ENCODE peak calls at places on chromosomes 2 and 18, in seven cellular contexts. A is osteocyte, B is epithelial cell of esophagus, C is fibroblast of the aortic adventitia, P is Calu3, Q is IMR-90, I is neural crest cell. X is an unnamed sample.

GRCh38 chr2:86064006-86064405 is 41.7 kb downstream of the POLR1A start:
- DNase-seq in A (no peak), B (no peak), C (no peak), P (no peak), Q (peak), I (no peak), X (peak)

GRCh38 chr2:151765760-151766159 is 31.5 kb upstream of the NEB start:
- DNase-seq in A (no peak), B (no peak), C (no peak), P (no peak), Q (no peak), I (no peak), X (no peak)

GRCh38 chr18:45619062-45619825 is 4.0 kb downstream of the SLC14A2 start:
- DNase-seq in A (no peak), B (peak), C (peak), P (no peak), Q (no peak), I (no peak), X (no peak)

GRCh38 chr2:77064324-77064723 is 457.9 kb downstream of the LRRTM4 start:
- DNase-seq in A (no peak), B (no peak), C (no peak), P (no peak), Q (no peak), I (no peak), X (no peak)

GRCh38 chr2:171347591-171348032 is 86.2 kb downstream of the METTL8 start:
- DNase-seq in A (no peak), B (peak), C (peak), P (peak), Q (peak), I (no peak), X (peak)

GRCh38 chr2:13137679-13138078 is 420.9 kb downstream of the TRIB2 start:
- DNase-seq in A (no peak), B (no peak), C (no peak), P (no peak), Q (no peak), I (no peak), X (no peak)

GRCh38 chr2:6876299-6876698 is 1.3 kb upstream of the RSAD2 start:
- DNase-seq in A (no peak), B (no peak), C (no peak), P (no peak), Q (no peak), I (no peak), X (no peak)

GRCh38 chr2:172095146-172095904 is 7.4 kb downstream of the DLX2 start:
- DNase-seq in A (peak), B (peak), C (peak), P (peak), Q (peak), I (peak), X (peak)

GRCh38 chr2:190350371-190350770 is 7.0 kb downstream of the INPP1 start:
- DNase-seq in A (no peak), B (no peak), C (no peak), P (no peak), Q (no peak), I (no peak), X (no peak)

GRCh38 chr2:239600650-239601049 is 199.8 kb upstream of the HDAC4 start:
- DNase-seq in A (no peak), B (no peak), C (no peak), P (no peak), Q (no peak), I (no peak), X (no peak)

GRCh38 chr2:131045925-131046579 is 47.2 kb downstream of the FAM168B start:
- DNase-seq in A (no peak), B (no peak), C (no peak), P (no peak), Q (no peak), I (no peak), X (no peak)

GRCh38 chr2:70471129-70471528 is 82.5 kb downstream of the TGFA start:
- DNase-seq in A (peak), B (no peak), C (no peak), P (no peak), Q (no peak), I (no peak), X (no peak)

GRCh38 chr18:45521151-45521550 is 94.1 kb upstream of the SLC14A2 start:
- DNase-seq in A (no peak), B (no peak), C (peak), P (no peak), Q (peak), I (no peak), X (peak)

GRCh38 chr2:235160281-235160805 is 208.5 kb downstream of the SH3BP4 start:
- DNase-seq in A (no peak), B (no peak), C (peak), P (no peak), Q (no peak), I (no peak), X (no peak)

GRCh38 chr2:19577668-19578067 is 219.2 kb upstream of the OSR1 start:
- DNase-seq in A (no peak), B (peak), C (peak), P (no peak), Q (peak), I (no peak), X (no peak)

GRCh38 chr2:20516646-20517341 is 69.9 kb downstream of the RHOB start:
- DNase-seq in A (no peak), B (no peak), C (peak), P (peak), Q (peak), I (no peak), X (no peak)

GRCh38 chr18:77749189-77749588 is 499.5 kb downstream of the GALR1 start:
- DNase-seq in A (no peak), B (no peak), C (no peak), P (no peak), Q (no peak), I (peak), X (peak)

GRCh38 chr2:41337956-41338355 is 709.9 kb upstream of the PKDCC start:
- DNase-seq in A (no peak), B (no peak), C (no peak), P (no peak), Q (no peak), I (no peak), X (no peak)

GRCh38 chr2:65661980-65662653 is 229.7 kb upstream of the SPRED2 start:
- DNase-seq in A (no peak), B (no peak), C (peak), P (no peak), Q (peak), I (no peak), X (peak)

GRCh38 chr2:138275292-138275690 is 226.3 kb upstream of the SPOPL start:
- DNase-seq in A (no peak), B (peak), C (no peak), P (no peak), Q (no peak), I (no peak), X (no peak)

GRCh38 chr2:187252063-187252462 is 196.0 kb downstream of the CALCRL start:
- DNase-seq in A (no peak), B (no peak), C (no peak), P (no peak), Q (no peak), I (no peak), X (no peak)

GRCh38 chr2:137367361-137367760 is 596.9 kb upstream of the HNMT start:
- DNase-seq in A (no peak), B (peak), C (no peak), P (no peak), Q (no peak), I (no peak), X (peak)

GRCh38 chr2:31387850-31388249 is 26.7 kb downstream of the XDH start:
- DNase-seq in A (peak), B (no peak), C (no peak), P (no peak), Q (no peak), I (no peak), X (no peak)
- TF ChIP-seq CTCF in A (no peak), B (no peak), C (no peak), P (no peak), Q (no peak), I (no peak), X (no peak)

DNA sequence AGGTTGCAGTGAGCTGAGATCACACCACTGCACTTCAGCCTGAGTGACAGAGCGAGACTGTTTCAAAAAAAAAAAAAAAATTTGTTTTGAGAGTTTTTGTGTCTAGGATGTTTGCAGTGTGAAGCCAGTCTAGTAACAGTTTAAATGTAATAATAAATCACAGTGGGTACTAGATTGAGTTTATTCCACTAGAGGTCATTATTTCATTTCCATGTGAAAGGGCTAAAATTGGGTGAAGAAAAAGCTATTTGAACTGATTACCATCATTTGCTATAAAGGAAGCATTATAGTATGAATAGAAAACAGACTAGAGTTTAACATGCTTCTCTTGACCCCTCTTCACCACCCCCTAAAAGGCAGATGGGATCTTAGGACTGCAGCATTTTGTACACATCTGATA is 20.3 kb downstream of the SNRPD1 start:
- DNase-seq in A (no peak), B (no peak), C (peak), P (no peak), Q (no peak), I (no peak), X (no peak)
- TF ChIP-seq CTCF in A (peak), B (no peak), C (no peak), P (no peak), Q (no peak), I (peak), X (no peak)

GRCh38 chr2:121815216-121815615 is 59.8 kb downstream of the TSN start:
- DNase-seq in A (no peak), B (no peak), C (no peak), P (no peak), Q (no peak), I (no peak), X (no peak)

GRCh38 chr2:121816797-121817196 is 61.3 kb downstream of the TSN start:
- DNase-seq in A (no peak), B (no peak), C (no peak), P (no peak), Q (no peak), I (no peak), X (no peak)

GRCh38 chr2:121805767-121806145 is 50.3 kb downstream of the TSN start:
- DNase-seq in A (no peak), B (no peak), C (no peak), P (no peak), Q (no peak), I (no peak), X (no peak)

GRCh38 chr2:121809607-121810006 is 54.2 kb downstream of the TSN start:
- DNase-seq in A (no peak), B (no peak), C (no peak), P (no peak), Q (no peak), I (no peak), X (no peak)

GRCh38 chr2:121810959-121811853 is 55.8 kb downstream of the TSN start:
- DNase-seq in A (no peak), B (peak), C (peak), P (peak), Q (peak), I (peak), X (peak)
- TF ChIP-seq CTCF in A (peak), B (peak), C (peak), P (peak), Q (peak), I (peak), X (peak)

GRCh38 chr2:67241453-67241852 is 155.7 kb upstream of the ETAA1 start:
- DNase-seq in A (no peak), B (no peak), C (no peak), P (no peak), Q (no peak), I (no peak), X (no peak)

GRCh38 chr2:67242456-67242855 is 154.7 kb upstream of the ETAA1 start:
- DNase-seq in A (no peak), B (no peak), C (no peak), P (no peak), Q (no peak), I (no peak), X (no peak)

GRCh38 chr2:67234443-67234842 is 162.7 kb upstream of the ETAA1 start:
- DNase-seq in A (no peak), B (peak), C (peak), P (peak), Q (peak), I (no peak), X (peak)

GRCh38 chr2:67240507-67240906 is 156.6 kb upstream of the ETAA1 start:
- DNase-seq in A (no peak), B (peak), C (no peak), P (no peak), Q (peak), I (no peak), X (peak)

GRCh38 chr2:67237288-67237687 is 159.8 kb upstream of the ETAA1 start:
- DNase-seq in A (no peak), B (no peak), C (no peak), P (no peak), Q (no peak), I (no peak), X (peak)
- TF ChIP-seq CTCF in A (peak), B (no peak), C (no peak), P (no peak), Q (peak), I (no peak), X (peak)

DNA sequence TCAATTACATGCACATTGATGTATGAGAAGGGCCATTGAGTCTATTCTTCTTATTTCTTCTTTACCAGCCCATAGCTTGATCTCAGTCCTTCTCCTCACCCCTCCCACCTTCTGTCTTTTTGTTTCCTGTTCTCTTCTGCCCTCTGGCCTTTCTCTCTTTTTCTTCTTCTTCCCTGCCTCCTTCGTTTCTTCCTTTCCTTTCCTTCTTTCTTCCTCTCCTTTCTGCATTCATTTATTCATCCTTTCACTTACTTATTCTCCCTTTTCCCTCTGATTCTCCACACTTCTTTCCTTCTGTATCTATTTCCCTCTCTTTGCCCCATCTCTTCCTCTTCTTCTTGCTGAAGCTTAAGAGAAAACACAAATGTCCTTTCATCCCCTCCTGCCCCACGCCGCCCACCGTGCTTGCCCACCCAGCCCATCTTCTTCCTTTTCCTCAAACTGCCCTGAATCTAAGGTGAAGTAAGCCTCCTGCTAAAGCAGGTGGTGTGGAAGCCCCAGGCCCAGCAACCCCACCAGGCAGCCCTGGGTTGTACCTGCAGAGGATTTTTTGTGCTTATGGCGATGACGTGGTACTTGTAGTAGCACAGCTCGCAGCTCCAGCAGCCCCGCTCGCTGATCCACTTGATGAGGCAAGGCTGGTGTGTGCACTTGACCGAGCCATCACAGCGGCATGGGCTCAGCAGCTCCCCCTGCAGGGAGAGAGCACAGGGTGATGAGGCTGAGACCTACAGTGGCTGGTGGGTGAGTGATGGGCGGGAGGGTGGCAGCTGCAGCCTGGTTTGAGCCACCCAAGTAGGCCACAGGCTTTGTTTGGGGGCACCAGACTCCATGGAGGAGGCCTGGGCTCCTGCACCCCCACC is 89.0 kb downstream of the MARCHF4 start:
- DNase-seq in A (no peak), B (peak), C (no peak), P (peak), Q (no peak), I (peak), X (peak)
- TF ChIP-seq CTCF in A (peak), B (peak), C (peak), P (no peak), Q (peak), I (peak), X (no peak)

GRCh38 chr2:219881851-219882250 is 254.4 kb downstream of the SLC4A3 start:
- DNase-seq in A (no peak), B (no peak), C (no peak), P (no peak), Q (no peak), I (no peak), X (no peak)

GRCh38 chr2:219887870-219888269 is 260.4 kb downstream of the SLC4A3 start:
- DNase-seq in A (no peak), B (peak), C (no peak), P (no peak), Q (no peak), I (no peak), X (no peak)

DNA sequence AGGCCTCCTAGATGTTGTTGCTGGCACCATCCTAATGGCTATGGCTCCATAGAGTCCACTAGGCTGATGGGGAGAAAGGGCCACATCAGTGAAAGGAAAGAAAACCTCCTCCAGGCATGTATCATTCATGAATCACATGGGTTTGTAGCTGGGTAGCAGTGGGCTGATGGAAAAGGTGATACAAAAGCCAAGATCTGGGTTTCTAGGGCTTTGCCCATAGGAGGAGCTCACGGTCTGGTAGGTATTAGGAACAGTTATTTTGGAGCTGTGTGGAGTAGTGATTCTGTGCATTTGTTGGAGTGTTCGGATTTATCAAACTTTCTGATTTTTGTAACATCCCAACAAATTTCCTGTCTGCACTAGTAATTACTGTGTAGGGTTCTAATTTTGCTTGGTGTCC is 259.2 kb downstream of the SLC4A3 start:
- DNase-seq in A (no peak), B (peak), C (no peak), P (no peak), Q (peak), I (no peak), X (peak)
- TF ChIP-seq CTCF in A (peak), B (peak), C (no peak), P (no peak), Q (peak), I (peak), X (peak)

GRCh38 chr18:68822926-68823325 is 25.0 kb downstream of the CCDC102B start:
- DNase-seq in A (no peak), B (no peak), C (no peak), P (no peak), Q (no peak), I (no peak), X (no peak)
- TF ChIP-seq CTCF in A (no peak), B (no peak), C (no peak), P (no peak), Q (no peak), I (no peak), X (no peak)

GRCh38 chr18:50143295-50143694 is 51.7 kb downstream of the MYO5B start:
- DNase-seq in A (no peak), B (peak), C (no peak), P (no peak), Q (no peak), I (no peak), X (peak)
- TF ChIP-seq CTCF in A (no peak), B (peak), C (no peak), P (no peak), Q (no peak), I (no peak), X (no peak)

DNA sequence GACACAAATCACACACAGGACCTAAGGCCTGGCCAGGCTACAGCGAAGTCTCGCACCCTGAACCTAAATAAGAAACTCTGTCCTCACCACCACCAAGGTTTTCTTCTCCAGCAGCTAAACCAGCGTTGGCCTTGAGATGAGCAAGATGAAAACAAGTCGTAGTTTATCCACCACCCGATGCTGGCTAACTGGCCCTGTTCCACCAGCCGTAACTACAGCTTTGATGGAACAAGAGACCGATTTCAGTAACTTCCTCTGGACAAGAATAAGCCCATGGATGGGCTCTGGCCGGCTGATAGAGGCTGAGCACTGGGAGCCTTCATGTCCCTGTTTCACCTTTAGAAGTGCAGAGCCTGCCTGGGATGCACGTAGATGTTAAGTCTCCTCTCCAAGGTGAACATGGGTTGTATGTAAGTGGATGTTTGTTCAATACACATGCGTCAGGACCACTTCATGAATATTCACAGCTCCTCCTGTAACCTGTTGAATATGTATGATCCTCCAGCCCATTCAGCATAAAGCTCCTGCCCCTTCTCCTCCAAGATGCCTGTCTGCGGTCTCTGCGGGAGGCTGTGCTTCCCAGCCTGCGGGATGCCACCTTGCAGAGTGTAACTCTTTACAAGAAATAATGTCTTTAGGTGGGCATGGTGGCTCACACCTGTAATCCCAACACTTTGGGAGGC is 24.2 kb downstream of the ADI1 start:
- DNase-seq in A (peak), B (no peak), C (no peak), P (no peak), Q (no peak), I (no peak), X (no peak)
- TF ChIP-seq CTCF in A (no peak), B (no peak), C (no peak), P (no peak), Q (no peak), I (no peak), X (no peak)

X was measured in MCF 10A.